ENCODE peak calls at places on chromosomes 4 and X, in six cellular contexts. P, G, M, Q, H and I are unnamed samples.

GRCh38 chr4:98110214-98110613 is 33.1 kb downstream of the STPG2 start:
- DNase-seq in P (no peak), G (no peak), M (no peak), Q (no peak), H (no peak), I (no peak)

GRCh38 chrX:15761564-15762191 is 23.6 kb downstream of the CA5B start:
- DNase-seq in P (peak; percentile 39), G (no peak), M (no peak), Q (no peak), H (no peak), I (no peak)

GRCh38 chr4:8730681-8731080 is 138.1 kb downstream of the CPZ start:
- DNase-seq in P (no peak), G (no peak), M (no peak), Q (no peak), H (no peak), I (no peak)

GRCh38 chr4:130110760-130111159 is 1014.8 kb downstream of the C4orf33 start:
- DNase-seq in P (no peak), G (no peak), M (no peak), Q (no peak), H (no peak), I (no peak)

GRCh38 chr4:68109891-68110290 is 19.8 kb downstream of the TMPRSS11F start:
- DNase-seq in P (no peak), G (no peak), M (no peak), Q (no peak), H (no peak), I (no peak)

GRCh38 chr4:29131304-29131703 is 1588.9 kb upstream of the PCDH7 start:
- DNase-seq in P (no peak), G (no peak), M (no peak), Q (no peak), H (no peak), I (no peak)

GRCh38 chr4:155353923-155354540 is 22.7 kb downstream of the MAP9 start:
- DNase-seq in P (peak; percentile 8), G (no peak), M (peak; percentile 78), Q (no peak), H (peak; percentile 27), I (no peak)

GRCh38 chrX:10190367-10190766 is 33.6 kb downstream of the CLCN4 start:
- DNase-seq in P (peak; percentile 41), G (no peak), M (no peak), Q (no peak), H (peak; percentile 72), I (no peak)

GRCh38 chrX:113305496-113305895 is 464.9 kb upstream of the AMOT start:
- DNase-seq in P (no peak), G (no peak), M (no peak), Q (no peak), H (no peak), I (no peak)

GRCh38 chrX:32041181-32041580 is 969.3 kb upstream of the FTHL17 start:
- DNase-seq in P (no peak), G (no peak), M (no peak), Q (no peak), H (no peak), I (no peak)

GRCh38 chrX:118839334-118839958 is 15.8 kb downstream of the ZCCHC12 start:
- DNase-seq in P (peak; percentile 75), G (no peak), M (peak; percentile 93), Q (peak; percentile 26), H (peak; percentile 58), I (peak; percentile 41)
- TF ChIP-seq POLR2A in P (no peak), G (no peak), M (no peak), Q (no peak), H (peak; percentile 57), I (no peak)

DNA sequence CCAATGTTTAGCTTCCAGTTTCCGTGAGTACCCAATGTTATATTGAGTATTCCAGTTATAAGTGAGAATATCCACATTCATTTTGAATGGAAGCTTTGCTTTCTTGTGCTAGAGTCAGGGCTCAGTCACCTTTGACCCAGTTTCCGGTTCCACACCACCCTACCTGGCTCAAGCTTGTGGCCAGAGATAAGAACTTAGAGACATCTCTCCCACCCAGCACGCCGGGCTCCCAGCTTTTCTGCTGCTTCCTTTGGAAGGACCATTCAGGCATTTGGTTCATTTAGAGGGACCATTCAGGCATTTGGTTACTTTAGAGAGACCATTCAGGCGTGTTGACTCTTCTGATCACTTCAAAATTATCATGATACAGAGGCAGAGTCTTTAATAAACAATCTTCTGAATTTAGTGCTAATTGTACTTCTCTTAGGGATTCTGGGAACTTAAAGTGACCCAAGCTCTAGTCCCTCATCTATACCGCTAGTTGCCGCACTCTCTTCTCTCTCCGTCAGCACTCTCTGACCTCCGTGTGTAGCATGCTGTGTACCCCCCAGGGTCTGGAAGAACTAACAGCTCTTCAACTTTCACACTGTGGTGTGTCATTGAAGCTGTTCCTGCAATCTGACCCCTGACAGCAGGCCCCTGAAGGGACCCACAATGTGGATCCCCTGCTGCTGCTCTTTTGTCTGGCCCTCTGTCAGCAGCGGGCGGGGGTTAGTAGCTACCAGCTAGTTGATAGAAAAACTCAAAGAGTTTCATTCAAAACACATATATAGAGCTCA is 943.1 kb downstream of the ARAP2 start:
- DNase-seq in P (no peak), G (no peak), M (peak; percentile 59), Q (no peak), H (no peak), I (no peak)
- TF ChIP-seq TAF1 in P (no peak), G (no peak), M (no peak), Q (no peak), H (no peak), I (no peak)

GRCh38 chr4:139556735-139557505 is 901 bp upstream of the SETD7 start:
- DNase-seq in P (no peak), G (no peak), M (peak; percentile 74), Q (peak; percentile 29), H (no peak), I (peak; percentile 21)
- TF ChIP-seq POLR2AphosphoS5 in P (no peak), G (no peak), M (no peak), Q (no peak), H (no peak), I (no peak)

DNA sequence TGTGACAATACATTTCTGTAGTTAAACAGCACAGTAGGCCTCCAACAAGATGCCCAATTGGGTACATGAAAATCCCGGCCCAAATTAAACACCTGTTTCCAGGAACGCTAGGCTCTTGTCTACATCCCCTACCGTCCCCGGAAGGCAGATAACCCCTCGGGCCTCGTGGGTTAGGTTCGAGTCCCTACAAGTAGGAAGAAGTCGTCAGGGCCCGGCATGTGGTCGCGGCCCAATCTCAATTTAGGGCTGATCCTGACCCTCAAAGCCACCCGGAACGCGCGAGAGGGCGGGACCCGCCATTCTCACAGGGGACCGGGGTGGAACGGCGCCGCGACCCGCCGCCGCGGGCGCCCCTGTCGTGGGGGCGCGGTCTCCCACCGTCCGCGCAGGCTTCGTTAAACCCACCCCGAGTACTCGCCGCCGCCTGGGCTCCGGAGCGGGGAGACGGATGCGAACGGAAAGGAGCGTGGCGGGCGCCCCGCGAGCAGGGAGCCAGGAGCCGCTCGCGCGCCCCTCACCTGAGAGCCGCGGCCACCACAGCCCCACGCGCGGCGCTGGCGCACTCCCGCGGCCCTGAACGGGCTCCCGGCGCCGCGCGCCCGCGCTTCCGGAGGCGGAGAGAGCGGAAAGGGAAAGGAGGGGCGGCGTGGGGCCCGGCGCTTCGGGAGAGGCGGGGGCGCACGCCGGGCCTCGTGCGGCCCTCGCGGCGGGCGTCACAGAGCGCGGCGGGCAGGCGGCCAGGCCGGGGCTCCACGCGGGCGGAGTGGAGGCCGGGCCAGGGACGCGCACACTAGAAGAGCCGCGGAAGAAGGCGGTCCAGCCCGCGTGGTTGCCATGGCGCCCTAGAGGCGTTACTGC is at the start of gene CFAP97:
- DNase-seq in P (peak; percentile 85), G (no peak), M (peak; percentile 68), Q (peak; percentile 62), H (peak; percentile 65), I (peak; percentile 66)
- TF ChIP-seq POLR2A in P (peak; percentile 70), G (peak; percentile 90), M (no peak), Q (peak; percentile 16), H (peak; percentile 34), I (peak; percentile 81)

GRCh38 chrX:46777971-46778810 is 19.3 kb upstream of the SLC9A7 start:
- DNase-seq in P (no peak), G (no peak), M (no peak), Q (no peak), H (peak; percentile 12), I (no peak)
- TF ChIP-seq TAF1 in P (no peak), G (no peak), M (no peak), Q (no peak), H (no peak), I (no peak)

GRCh38 chr4:154332681-154333421 is 158.7 kb downstream of the DCHS2 start:
- DNase-seq in P (no peak), G (peak; percentile 11), M (peak; percentile 53), Q (no peak), H (no peak), I (no peak)

GRCh38 chr4:154335588-154335987 is 156.0 kb downstream of the DCHS2 start:
- DNase-seq in P (no peak), G (no peak), M (no peak), Q (no peak), H (no peak), I (no peak)

GRCh38 chr4:154328030-154328429 is 163.6 kb downstream of the DCHS2 start:
- DNase-seq in P (no peak), G (no peak), M (no peak), Q (no peak), H (no peak), I (no peak)

GRCh38 chr4:154329268-154329858 is 162.2 kb downstream of the DCHS2 start:
- DNase-seq in P (peak; percentile 11), G (no peak), M (no peak), Q (no peak), H (peak; percentile 3), I (no peak)

GRCh38 chr4:154329939-154330338 is 161.7 kb downstream of the DCHS2 start:
- DNase-seq in P (no peak), G (no peak), M (no peak), Q (no peak), H (no peak), I (no peak)
- TF ChIP-seq POLR2AphosphoS5 in P (no peak), G (no peak), M (no peak), Q (no peak), H (no peak), I (no peak)